ENCODE peak calls at places on chromosomes 16 and 17, in eight cellular contexts. O, B, C, X, I, G, Y and A are unnamed samples.

GRCh38 chr17:74274060-74274702 is at the start of gene DNAI2:
- DNase-seq in Y (peak), G (no peak), O (no peak), B (no peak), I (no peak), X (no peak), C (no peak), A (no peak)

GRCh38 chr17:10777890-10778289 is 26.0 kb downstream of the TMEM238L start:
- DNase-seq in C (no peak), G (no peak), Y (no peak), I (no peak), B (no peak), O (no peak), X (no peak), A (no peak)

GRCh38 chr17:26782153-26782552 is 511.8 kb upstream of the WSB1 start:
- DNase-seq in O (no peak), B (no peak), G (peak), C (no peak), Y (no peak), X (no peak), I (no peak), A (no peak)

GRCh38 chr17:80830020-80830780 is 161.4 kb upstream of the CHMP6 start:
- DNase-seq in Y (no peak), X (no peak), C (no peak), O (no peak), G (no peak), I (no peak), B (no peak), A (no peak)

GRCh38 chr17:79919164-79919585 is 79.9 kb upstream of the CBX4 start:
- DNase-seq in O (no peak), G (peak), Y (no peak), X (no peak), C (peak), B (peak), I (peak), A (no peak)

GRCh38 chr16:82523786-82524185 is 103.0 kb upstream of the CDH13 start:
- DNase-seq in C (no peak), Y (no peak), O (no peak), X (no peak), G (no peak), I (no peak), B (no peak), A (no peak)

GRCh38 chr16:54467398-54467797 is 180.8 kb upstream of the IRX3 start:
- DNase-seq in I (no peak), X (no peak), O (no peak), Y (no peak), G (no peak), C (no peak), B (no peak), A (no peak)

GRCh38 chr16:31352344-31353115 is 2.4 kb upstream of the ITGAX start:
- DNase-seq in Y (no peak), I (no peak), O (no peak), C (no peak), B (no peak), G (peak), X (no peak), A (no peak)

GRCh38 chr17:71850792-71851191 is 270.0 kb upstream of the SOX9 start:
- DNase-seq in G (no peak), B (no peak), Y (no peak), X (no peak), O (no peak), I (no peak), C (no peak), A (no peak)